ENCODE peak calls at places on chromosomes 12 and 14, in seven cellular contexts. R, H, G, V, L, X and Y are unnamed samples.

GRCh38 chr12:47067778-47068431 is 11.5 kb upstream of the PCED1B start:
- DNase-seq in R (no peak), H (no peak), G (no peak), V (peak; percentile 42), L (no peak), X (no peak), Y (no peak)

GRCh38 chr12:124792961-124793441 is 70.7 kb downstream of the SCARB1 start:
- DNase-seq in R (peak; percentile 50), H (no peak), G (no peak), V (peak; percentile 81), L (no peak), X (no peak), Y (no peak)

GRCh38 chr12:26275313-26276257 is 80.2 kb downstream of the SSPN start:
- DNase-seq in R (peak; percentile 75), H (no peak), G (no peak), V (no peak), L (peak; percentile 63), X (no peak), Y (no peak)

GRCh38 chr12:61563640-61564039 is 696.6 kb upstream of the USP15 start:
- DNase-seq in R (no peak), H (no peak), G (no peak), V (no peak), L (no peak), X (no peak), Y (no peak)

GRCh38 chr12:16604853-16605252 is 1.1 kb downstream of the LMO3 start:
- DNase-seq in R (no peak), H (no peak), G (no peak), V (no peak), L (peak; percentile 2), X (no peak), Y (no peak)

GRCh38 chr14:96567289-96567899 is 65.2 kb downstream of the PAPOLA start:
- DNase-seq in R (peak; percentile 48), H (peak; percentile 40), G (no peak), V (peak; percentile 66), L (peak; percentile 51), X (no peak), Y (no peak)

GRCh38 chr14:61462566-61463195 is 141.3 kb downstream of the PRKCH start:
- DNase-seq in R (peak; percentile 83), H (peak; percentile 58), G (no peak), V (peak; percentile 88), L (peak; percentile 95), X (no peak), Y (peak; percentile 67)

GRCh38 chr12:94178054-94178453 is 29.7 kb downstream of the PLXNC1 start:
- DNase-seq in R (no peak), H (no peak), G (no peak), V (no peak), L (no peak), X (no peak), Y (no peak)

GRCh38 chr12:22118206-22118605 is 72.2 kb downstream of the CMAS start:
- DNase-seq in R (no peak), H (no peak), G (no peak), V (no peak), L (no peak), X (no peak), Y (no peak)

GRCh38 chr14:64943556-64943955 is 1.0 kb upstream of the GPX2 start:
- DNase-seq in R (no peak), H (no peak), G (no peak), V (no peak), L (no peak), X (no peak), Y (no peak)

GRCh38 chr12:21456291-21456780 is 18.9 kb downstream of the PYROXD1 start:
- DNase-seq in R (no peak), H (no peak), G (no peak), V (no peak), L (no peak), X (no peak), Y (no peak)

GRCh38 chr14:51023964-51024363 is 70.9 kb downstream of the TRIM9 start:
- DNase-seq in R (peak; percentile 8), H (no peak), G (no peak), V (peak; percentile 22), L (no peak), X (no peak), Y (no peak)

GRCh38 chr12:30243426-30243825 is 452.2 kb downstream of the IPO8 start:
- DNase-seq in R (no peak), H (no peak), G (no peak), V (no peak), L (no peak), X (no peak), Y (no peak)

GRCh38 chr14:68000516-68000915 is 180.9 kb downstream of the RAD51B start:
- DNase-seq in R (no peak), H (no peak), G (no peak), V (no peak), L (peak; percentile 14), X (no peak), Y (no peak)

GRCh38 chr14:103514596-103515421 is 7.8 kb downstream of the CKB start:
- DNase-seq in R (no peak), H (no peak), G (peak; percentile 11), V (no peak), L (no peak), X (no peak), Y (no peak)

GRCh38 chr12:40325349-40325960 is 100.7 kb downstream of the LRRK2 start:
- DNase-seq in R (peak; percentile 14), H (peak; percentile 18), G (no peak), V (peak; percentile 51), L (peak; percentile 26), X (no peak), Y (no peak)

GRCh38 chr12:69024413-69024812 is 91.4 kb upstream of the CPM start:
- DNase-seq in R (peak; percentile 36), H (no peak), G (peak; percentile 78), V (no peak), L (peak; percentile 95), X (no peak), Y (no peak)

GRCh38 chr12:78392918-78393317 is 471.7 kb upstream of the SYT1 start:
- DNase-seq in R (peak; percentile 44), H (no peak), G (no peak), V (peak; percentile 73), L (peak; percentile 46), X (no peak), Y (no peak)
- TF ChIP-seq CTCF in R (peak; percentile 23), H (no peak), G (no peak), V (peak; percentile 65), L (peak; percentile 19), X (peak; percentile 31), Y (no peak)

GRCh38 chr12:31959051-31959700 is at the start of gene RESF1:
- DNase-seq in R (peak; percentile 89), H (peak; percentile 94), G (peak; percentile 84), V (peak; percentile 87), L (peak; percentile 78), X (peak; percentile 20), Y (peak; percentile 51)
- TF ChIP-seq CTCF in R (no peak), H (no peak), G (no peak), V (no peak), L (no peak), X (no peak), Y (no peak)

GRCh38 chr12:14901228-14901562 is 15.5 kb upstream of the MGP start:
- DNase-seq in R (no peak), H (no peak), G (no peak), V (no peak), L (no peak), X (no peak), Y (no peak)
- TF ChIP-seq CTCF in R (no peak), H (no peak), G (no peak), V (peak; percentile 23), L (no peak), X (no peak), Y (peak; percentile 15)

GRCh38 chr12:51421266-51421884 is 3.3 kb upstream of the SLC4A8 start:
- DNase-seq in R (peak; percentile 69), H (peak; percentile 76), G (peak; percentile 63), V (peak; percentile 80), L (peak; percentile 74), X (peak; percentile 4), Y (peak; percentile 27)
- TF ChIP-seq CTCF in R (peak; percentile 58), H (peak; percentile 81), G (peak; percentile 71), V (peak; percentile 80), L (peak; percentile 79), X (peak; percentile 76), Y (peak; percentile 68)

GRCh38 chr12:11892065-11892391 is 178.7 kb upstream of the BCL2L14 start:
- DNase-seq in R (no peak), H (no peak), G (no peak), V (no peak), L (no peak), X (no peak), Y (no peak)
- TF ChIP-seq CTCF in R (peak; percentile 23), H (no peak), G (peak; percentile 51), V (peak; percentile 36), L (peak; percentile 36), X (no peak), Y (no peak)

GRCh38 chr12:105740970-105741725 is 397.6 kb downstream of the NUAK1 start:
- DNase-seq in R (peak; percentile 35), H (no peak), G (no peak), V (peak; percentile 24), L (peak; percentile 13), X (no peak), Y (no peak)
- TF ChIP-seq CTCF in R (no peak), H (no peak), G (no peak), V (no peak), L (no peak), X (no peak), Y (no peak)

GRCh38 chr12:108691154-108691994 is 39.9 kb downstream of the CORO1C start:
- DNase-seq in R (peak; percentile 100), H (peak; percentile 98), G (peak; percentile 85), V (peak; percentile 99), L (peak; percentile 99), X (peak; percentile 97), Y (peak; percentile 99)
- TF ChIP-seq CTCF in R (peak; percentile 31), H (peak; percentile 55), G (peak; percentile 47), V (peak; percentile 40), L (peak; percentile 25), X (peak; percentile 41), Y (no peak)